ENCODE peak calls at places on chromosomes 5 and 9, in six cellular contexts. Z is uterus, N is IMR-90, R is vagina, U is adrenal gland, O is A549. S is an unnamed sample.

GRCh38 chr5:76701298-76701697 is 14.6 kb upstream of the F2R start:
- DNase-seq in U (peak), Z (no peak), N (peak), O (no peak), R (no peak), S (no peak)

GRCh38 chr5:1200495-1201326 is 684 bp upstream of the SLC6A19 start:
- DNase-seq in O (no peak), U (no peak), Z (no peak), R (no peak), N (no peak), S (no peak)

GRCh38 chr9:78074385-78075291 is 43.0 kb upstream of the GNAQ start:
- DNase-seq in O (no peak), R (no peak), Z (no peak), U (no peak), N (no peak), S (no peak)

GRCh38 chr5:159777049-159777448 is 139.2 kb upstream of the ADRA1B start:
- DNase-seq in Z (no peak), O (no peak), U (no peak), R (no peak), N (peak), S (no peak)

GRCh38 chr9:137564817-137565411 is 13.2 kb downstream of the MRPL41 start:
- DNase-seq in Z (no peak), R (no peak), U (no peak), O (no peak), N (no peak), S (no peak)

GRCh38 chr5:4520557-4520956 is 619.6 kb upstream of the ADAMTS16 start:
- DNase-seq in R (no peak), U (no peak), O (no peak), Z (no peak), N (no peak), S (no peak)

GRCh38 chr5:55568629-55569512 is 34.1 kb upstream of the PLPP1 start:
- DNase-seq in U (no peak), Z (no peak), N (no peak), O (no peak), R (no peak), S (no peak)

GRCh38 chr9:114250235-114250568 is 72.7 kb upstream of the ORM1 start:
- DNase-seq in N (peak), O (no peak), Z (peak), R (no peak), U (no peak), S (no peak)

GRCh38 chr9:111474385-111474784 is 9.8 kb downstream of the ECPAS start:
- DNase-seq in Z (no peak), R (no peak), N (no peak), O (no peak), U (no peak), S (no peak)

DNA sequence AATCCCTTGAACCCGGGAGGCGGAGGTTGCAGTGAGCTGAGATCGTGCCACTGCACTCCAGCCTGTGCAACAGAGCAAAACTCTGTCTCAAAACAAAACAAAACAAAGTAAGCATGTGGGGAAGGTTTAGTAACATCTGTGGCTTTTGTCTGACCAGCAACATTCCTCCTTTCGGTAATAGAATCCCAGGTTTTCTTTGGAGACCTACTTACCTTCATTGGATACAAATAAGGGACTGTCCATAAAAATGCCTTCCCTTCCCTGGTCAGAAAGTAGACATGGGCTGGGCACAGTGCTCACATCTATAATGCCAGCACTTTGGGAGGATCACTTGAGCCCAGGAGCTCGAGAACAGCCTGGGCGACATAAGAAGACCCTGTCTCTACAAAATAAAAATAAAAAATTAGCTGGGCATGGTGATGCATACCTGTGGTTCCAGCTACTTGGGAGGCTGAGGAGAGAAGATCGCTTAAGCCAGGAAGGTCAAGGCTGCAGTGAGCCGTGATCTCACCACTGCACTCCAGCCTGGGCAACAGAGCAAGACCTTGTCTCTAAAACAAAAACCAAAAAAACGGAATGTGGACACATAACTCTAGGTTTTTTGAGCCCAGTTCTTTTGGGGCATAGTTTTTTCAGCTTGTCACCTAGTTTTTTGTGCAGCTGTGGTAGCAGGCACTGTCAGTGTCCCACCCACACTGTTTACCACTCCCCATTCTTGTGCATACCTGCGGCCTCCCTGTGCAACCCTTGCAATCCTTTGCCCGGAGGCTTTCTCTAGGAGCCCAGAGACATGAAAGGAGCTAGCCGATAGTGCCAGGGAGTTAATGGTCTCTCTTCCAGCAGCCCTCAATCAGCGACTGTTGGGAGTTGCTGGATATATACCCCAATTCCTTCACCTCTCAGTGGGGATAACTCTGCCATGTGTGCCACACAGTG is 8.9 kb upstream of the SPINK4 start:
- DNase-seq in Z (no peak), R (no peak), U (no peak), O (no peak), N (no peak), S (no peak)
- TF ChIP-seq POLR2A in Z (no peak), R (no peak), U (no peak), O (no peak), N (no peak), S (no peak)

GRCh38 chr5:111017731-111018130 is 53.8 kb upstream of the TSLP start:
- DNase-seq in R (no peak), U (no peak), O (no peak), N (peak), Z (no peak), S (no peak)
- TF ChIP-seq POLR2A in R (no peak), U (no peak), O (no peak), N (no peak), Z (no peak), S (no peak)

GRCh38 chr5:73498057-73498992 is at the start of gene BTF3:
- DNase-seq in O (peak), R (peak), Z (peak), N (peak), U (peak), S (peak)
- TF ChIP-seq POLR2A in O (peak), R (peak), Z (peak), N (peak), U (peak), S (peak)

GRCh38 chr5:98771389-98772109 is 1.9 kb upstream of the RGMB start:
- DNase-seq in U (peak), Z (peak), O (peak), N (peak), R (no peak), S (no peak)
- TF ChIP-seq POLR2A in U (peak), Z (no peak), O (no peak), N (no peak), R (no peak), S (no peak)

GRCh38 chr5:67164856-67165523 is 31.6 kb downstream of the CD180 start:
- DNase-seq in U (no peak), R (no peak), N (no peak), Z (no peak), O (no peak), S (no peak)

GRCh38 chr5:67166886-67167285 is 29.7 kb downstream of the CD180 start:
- DNase-seq in N (no peak), O (no peak), Z (no peak), U (no peak), R (no peak), S (no peak)

GRCh38 chr5:67163863-67164595 is 32.6 kb downstream of the CD180 start:
- DNase-seq in N (no peak), O (no peak), Z (no peak), R (no peak), U (no peak), S (no peak)

GRCh38 chr5:67165524-67166459 is 30.8 kb downstream of the CD180 start:
- DNase-seq in U (peak), R (no peak), O (peak), N (peak), Z (peak), S (no peak)

GRCh38 chr5:67166460-67166871 is 30.1 kb downstream of the CD180 start:
- DNase-seq in N (no peak), R (no peak), U (peak), Z (no peak), O (peak), S (no peak)
- TF ChIP-seq POLR2A in N (no peak), R (no peak), U (no peak), Z (no peak), O (no peak), S (no peak)